ENCODE peak calls at places on chromosomes 7 and 10, in nine cellular contexts. B is epithelial cell of esophagus; O is CD8-positive, alpha-beta T cell; P is upper lobe of left lung; H is fibroblast of pulmonary artery; Q is neural progenitor cell; M is cardiac muscle cell; L is foreskin fibroblast; V is left ventricle myocardium inferior. S is an unnamed sample.

GRCh38 chr7:43112941-43113621 is 634 bp downstream of the HECW1 start:
- DNase-seq in Q (peak), M (peak), B (peak), O (no peak), P (peak), L (peak), H (peak), V (peak), S (peak)

GRCh38 chr10:88118769-88119559 is 255.5 kb downstream of the PTEN start:
- DNase-seq in O (no peak), Q (no peak), P (no peak), L (no peak), M (no peak), V (no peak), H (no peak), B (peak), S (no peak)

GRCh38 chr7:139783647-139784385 is 6.0 kb upstream of the HIPK2 start:
- DNase-seq in O (no peak), V (no peak), M (no peak), Q (peak), B (peak), H (no peak), L (no peak), P (no peak), S (no peak)

GRCh38 chr10:110618206-110618605 is 25.9 kb upstream of the RBM20 start:
- DNase-seq in M (no peak), L (no peak), B (no peak), H (no peak), Q (no peak), O (no peak), P (no peak), V (no peak), S (no peak)

GRCh38 chr7:64881461-64882287 is 21.4 kb upstream of the ZNF273 start:
- DNase-seq in L (no peak), M (no peak), H (no peak), Q (no peak), O (no peak), P (no peak), B (no peak), V (no peak), S (no peak)

GRCh38 chr7:2120251-2120660 is 112.5 kb downstream of the MAD1L1 start:
- DNase-seq in M (peak), V (no peak), P (peak), Q (no peak), B (no peak), L (no peak), O (peak), H (no peak), S (no peak)

GRCh38 chr10:44992070-44992731 is 8.5 kb upstream of the ZNF22 start:
- DNase-seq in V (no peak), Q (no peak), P (no peak), L (no peak), B (no peak), M (no peak), H (no peak), O (no peak), S (no peak)

GRCh38 chr7:114481995-114482394 is 67.4 kb downstream of the FOXP2 start:
- DNase-seq in V (no peak), O (no peak), H (peak), Q (no peak), L (peak), M (peak), P (no peak), B (peak), S (no peak)

GRCh38 chr10:5840314-5841307 is 27.4 kb upstream of the GDI2 start:
- DNase-seq in Q (peak), P (peak), M (peak), O (no peak), H (peak), V (peak), B (no peak), L (no peak), S (peak)

GRCh38 chr10:72173635-72174296 is 42.0 kb upstream of the ANAPC16 start:
- DNase-seq in B (peak), V (no peak), P (no peak), O (no peak), Q (no peak), L (peak), H (no peak), M (no peak), S (no peak)

GRCh38 chr10:78600740-78601139 is 468.0 kb upstream of the ZMIZ1 start:
- DNase-seq in L (peak), Q (no peak), O (no peak), V (no peak), M (peak), H (no peak), B (peak), P (no peak), S (no peak)

GRCh38 chr10:16728266-16728665 is 89.0 kb downstream of the RSU1 start:
- DNase-seq in P (no peak), Q (no peak), V (no peak), B (peak), O (no peak), H (no peak), L (no peak), M (no peak), S (no peak)

GRCh38 chr10:99709480-99710229 is 22.3 kb downstream of the COX15 start:
- DNase-seq in P (no peak), Q (peak), V (no peak), B (peak), M (no peak), L (peak), O (no peak), H (no peak), S (no peak)

GRCh38 chr7:155998766-155999630 is 186.7 kb upstream of the SHH start:
- DNase-seq in Q (no peak), P (peak), B (no peak), M (no peak), H (no peak), L (no peak), O (no peak), V (no peak), S (no peak)

GRCh38 chr7:126040114-126041045 is 1110.8 kb upstream of the POT1 start:
- DNase-seq in O (no peak), L (no peak), H (no peak), Q (peak), B (no peak), P (peak), M (no peak), V (no peak), S (peak)

GRCh38 chr7:54076619-54077018 is 465.6 kb upstream of the VSTM2A start:
- DNase-seq in M (no peak), Q (no peak), H (no peak), O (no peak), P (no peak), V (no peak), L (no peak), B (peak), S (no peak)

GRCh38 chr7:72109566-72109965 is 302.6 kb downstream of the CALN1 start:
- DNase-seq in Q (no peak), L (no peak), H (no peak), M (no peak), P (no peak), O (no peak), B (no peak), V (no peak), S (no peak)

GRCh38 chr10:91409069-91409868 is 875 bp upstream of the HECTD2 start:
- DNase-seq in L (peak), Q (peak), P (no peak), M (peak), B (peak), O (no peak), V (peak), H (peak), S (peak)

GRCh38 chr7:130409067-130409721 is 28.9 kb downstream of the CPA1 start:
- DNase-seq in M (peak), H (peak), V (no peak), O (no peak), L (no peak), P (no peak), Q (no peak), B (no peak), S (no peak)

GRCh38 chr7:12136545-12136944 is 74.5 kb upstream of the TMEM106B start:
- DNase-seq in Q (no peak), L (no peak), M (no peak), P (no peak), O (no peak), B (no peak), V (no peak), H (no peak), S (no peak)

GRCh38 chr10:50592961-50593418 is 30.8 kb downstream of the SGMS1 start:
- DNase-seq in B (peak), H (no peak), O (no peak), V (no peak), P (no peak), Q (no peak), L (peak), M (no peak), S (no peak)

GRCh38 chr10:12518024-12518423 is 168.7 kb downstream of the CAMK1D start:
- DNase-seq in M (no peak), H (no peak), Q (no peak), B (no peak), O (no peak), V (no peak), L (no peak), P (no peak), S (no peak)

GRCh38 chr7:149662591-149663095 is 110.7 kb downstream of the ZNF467 start:
- DNase-seq in H (peak), B (peak), L (peak), O (peak), M (peak), Q (peak), V (peak), P (no peak), S (peak)

GRCh38 chr7:115099906-115100305 is 178.0 kb downstream of the MDFIC start:
- DNase-seq in V (no peak), B (peak), Q (no peak), O (no peak), M (peak), P (no peak), L (peak), H (peak), S (no peak)

GRCh38 chr10:124025638-124026336 is 67.6 kb downstream of the CHST15 start:
- DNase-seq in L (peak), O (no peak), Q (peak), B (no peak), M (peak), P (no peak), V (no peak), H (peak), S (no peak)

GRCh38 chr7:13898957-13899670 is 90.4 kb downstream of the ETV1 start:
- DNase-seq in L (no peak), Q (peak), H (no peak), O (no peak), V (no peak), M (no peak), P (no peak), B (no peak), S (peak)

GRCh38 chr7:116052006-116052405 is 21.4 kb upstream of the TFEC start:
- DNase-seq in V (no peak), L (peak), B (peak), Q (no peak), M (no peak), H (no peak), O (no peak), P (no peak), S (no peak)

DNA sequence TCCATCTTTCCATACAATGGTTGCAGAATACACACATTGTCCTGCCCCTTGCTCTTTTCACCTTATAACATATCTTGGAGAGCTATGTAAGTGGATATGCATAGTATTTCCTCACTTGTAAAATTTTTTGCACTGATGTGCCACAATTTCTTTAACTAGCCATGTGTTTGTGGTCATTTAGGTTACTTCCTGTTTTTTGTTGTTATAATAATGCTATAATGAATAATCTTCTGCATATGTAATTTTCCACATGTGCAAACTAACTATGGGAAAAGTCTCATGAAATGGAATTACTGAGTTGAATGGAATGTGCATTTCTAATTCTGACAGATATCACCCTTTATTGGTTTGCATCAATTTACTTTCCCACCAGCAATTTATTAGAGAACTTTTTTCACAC is 2.8 kb downstream of the TAS2R41 start:
- DNase-seq in V (no peak), L (no peak), H (no peak), P (no peak), M (no peak), B (no peak), O (no peak), Q (no peak), S (no peak)
- TF ChIP-seq CTCF in V (no peak), L (no peak), H (no peak), P (no peak), M (no peak), B (no peak), O (no peak), Q (no peak), S (no peak)

GRCh38 chr7:121985476-121985875 is 112.5 kb downstream of the PTPRZ1 start:
- DNase-seq in L (no peak), H (no peak), V (no peak), P (no peak), M (no peak), Q (no peak), O (no peak), B (no peak), S (no peak)
- TF ChIP-seq CTCF in L (no peak), H (no peak), V (no peak), P (no peak), M (no peak), Q (peak), O (no peak), B (no peak), S (no peak)

GRCh38 chr7:29297194-29297890 is 102.8 kb downstream of the CHN2 start:
- DNase-seq in B (no peak), L (no peak), H (no peak), M (no peak), Q (peak), O (no peak), V (no peak), P (no peak), S (peak)
- TF ChIP-seq CTCF in B (no peak), L (peak), H (no peak), M (peak), Q (peak), O (no peak), V (no peak), P (no peak), S (peak)

DNA sequence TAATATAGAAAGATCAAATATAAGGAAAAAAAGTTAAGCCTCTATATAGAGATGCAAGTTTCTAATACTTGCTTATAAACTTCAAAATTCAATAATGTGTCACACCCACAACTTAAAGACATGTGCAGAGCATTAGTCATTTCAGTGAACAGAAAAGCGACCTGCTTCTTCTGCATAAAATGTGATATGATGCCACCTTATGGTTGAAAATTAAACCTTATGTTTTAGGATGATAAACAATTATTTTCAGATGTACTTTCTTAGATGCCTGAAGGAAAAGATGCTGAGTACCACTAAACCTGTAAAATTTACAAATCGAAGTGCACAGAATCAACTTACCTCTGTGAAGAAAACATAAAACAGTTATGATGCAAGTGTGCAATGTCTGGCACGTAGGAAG is 96.0 kb downstream of the MTERF1 start:
- DNase-seq in O (no peak), P (no peak), B (peak), M (peak), Q (no peak), H (peak), V (no peak), L (peak), S (no peak)
- TF ChIP-seq CTCF in O (no peak), P (peak), B (peak), M (peak), Q (peak), H (peak), V (peak), L (no peak), S (no peak)

GRCh38 chr10:4319870-4320367 is 506.1 kb upstream of the AKR1E2 start:
- DNase-seq in M (no peak), L (no peak), O (no peak), P (no peak), B (no peak), Q (no peak), H (no peak), V (no peak), S (no peak)
- TF ChIP-seq CTCF in M (no peak), L (no peak), O (no peak), P (no peak), B (no peak), Q (no peak), H (no peak), V (no peak), S (no peak)

DNA sequence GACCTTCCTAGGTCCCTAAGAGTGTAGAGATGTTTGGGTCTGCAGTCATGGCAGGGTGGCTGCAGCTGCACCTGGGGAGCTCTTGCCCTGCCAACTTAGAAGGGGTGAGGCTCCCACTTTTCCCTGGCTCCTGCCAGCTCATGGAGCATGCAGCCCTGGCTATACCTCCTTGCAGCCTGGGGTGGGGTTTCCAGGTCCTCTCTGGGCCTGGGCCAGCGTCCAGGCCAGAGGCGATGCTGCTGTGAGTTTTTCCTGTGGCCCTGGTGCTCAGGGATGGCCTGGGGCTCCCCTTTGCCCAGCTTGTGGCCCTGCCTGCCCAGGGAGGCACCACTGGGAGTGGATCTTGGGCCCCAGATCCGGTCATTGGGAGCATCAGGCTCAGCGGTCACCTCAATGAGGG is 109.8 kb upstream of the FAM180A start:
- DNase-seq in L (no peak), P (peak), Q (no peak), V (no peak), M (no peak), B (no peak), H (no peak), O (no peak), S (no peak)
- TF ChIP-seq CTCF in L (no peak), P (no peak), Q (no peak), V (no peak), M (no peak), B (no peak), H (no peak), O (no peak), S (no peak)

DNA sequence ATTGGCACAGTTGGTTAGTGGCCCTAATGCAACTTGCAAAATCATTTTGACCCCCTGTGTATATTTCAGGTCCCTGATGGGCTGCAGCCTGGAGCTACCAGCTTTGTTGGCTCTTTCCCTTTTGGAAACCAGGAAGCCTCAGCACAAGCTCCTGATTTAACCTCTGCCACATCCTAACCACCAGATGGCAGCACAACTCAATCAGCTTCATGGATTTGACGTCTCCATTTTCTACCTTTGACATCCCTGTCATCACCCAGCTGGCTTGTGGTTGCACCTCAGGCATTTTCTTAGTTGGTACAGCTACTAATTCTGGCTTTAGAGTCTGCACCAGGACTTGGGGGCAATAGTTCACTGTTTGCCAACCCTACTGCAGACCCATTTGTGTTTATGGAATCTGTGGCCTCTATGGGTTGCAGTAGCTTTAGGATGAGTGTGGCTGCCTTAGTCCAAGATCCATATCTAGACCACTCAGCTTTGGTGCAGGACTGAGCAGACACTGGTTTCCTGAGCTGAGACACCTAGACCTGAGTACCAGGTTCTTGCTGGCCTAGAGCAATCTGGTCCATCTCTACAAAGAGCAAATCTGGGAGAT is 456.2 kb downstream of the REEP3 start:
- DNase-seq in V (no peak), H (peak), Q (peak), L (peak), M (peak), P (no peak), O (no peak), B (peak), S (peak)
- TF ChIP-seq CTCF in V (peak), H (peak), Q (peak), L (peak), M (peak), P (peak), O (no peak), B (peak), S (peak)

GRCh38 chr10:104121485-104122272 is at the start of gene SFR1:
- DNase-seq in Q (peak), B (peak), M (peak), L (peak), O (peak), H (peak), V (peak), P (peak), S (peak)

GRCh38 chr10:104122273-104123107 is 519 bp downstream of the SFR1 start:
- DNase-seq in L (no peak), V (peak), P (no peak), O (no peak), B (peak), M (peak), H (no peak), Q (no peak), S (no peak)

GRCh38 chr10:104120512-104120902 is 1.5 kb upstream of the SFR1 start:
- DNase-seq in M (no peak), H (no peak), P (no peak), L (no peak), Q (no peak), V (no peak), B (no peak), O (no peak), S (no peak)

GRCh38 chr10:104120903-104121484 is 977 bp upstream of the SFR1 start:
- DNase-seq in V (peak), M (peak), B (peak), O (peak), Q (peak), L (peak), H (peak), P (peak), S (peak)

GRCh38 chr10:104123397-104123796 is 1.4 kb downstream of the SFR1 start:
- DNase-seq in B (peak), L (peak), P (no peak), M (peak), V (no peak), Q (no peak), O (no peak), H (peak), S (no peak)
- TF ChIP-seq CTCF in B (peak), L (peak), P (no peak), M (peak), V (peak), Q (peak), O (no peak), H (peak), S (no peak)

S was measured in glutamatergic neuron.